ENCODE peak calls at places on chromosomes 2 and 18, in four cellular contexts. G, A, R and D are unnamed samples. For H3K36me3, the result is how much of the 10 kb centered on the place peaks cover.

GRCh38 chr18:44543387-44543786 is 137.3 kb upstream of the SETBP1 start:
- DNase-seq in G (no peak), A (no peak), R (no peak), D (no peak)

GRCh38 chr2:33085646-33086045 is 138.9 kb downstream of the LTBP1 start:
- DNase-seq in G (no peak), A (no peak), R (no peak), D (no peak)

GRCh38 chr2:19630921-19631320 is 270.9 kb downstream of the TTC32 start:
- DNase-seq in G (no peak), A (no peak), R (no peak), D (no peak)

GRCh38 chr2:14330884-14331283 is 301.6 kb upstream of the LRATD1 start:
- DNase-seq in G (no peak), A (no peak), R (no peak), D (no peak)

GRCh38 chr2:135689679-135690078 is 52.0 kb upstream of the UBXN4 start:
- DNase-seq in G (no peak), A (no peak), R (no peak), D (no peak)

GRCh38 chr2:127608061-127609011 is 37.6 kb upstream of the GPR17 start:
- DNase-seq in G (no peak), A (no peak), R (no peak), D (no peak)

GRCh38 chr18:74225193-74225840 is 66.4 kb downstream of the CYB5A start:
- DNase-seq in G (no peak), A (peak), R (no peak), D (no peak)

GRCh38 chr2:13698847-13699246 is 933.7 kb upstream of the LRATD1 start:
- DNase-seq in G (no peak), A (no peak), R (no peak), D (no peak)

GRCh38 chr2:218252509-218253247 is 8.1 kb upstream of the GPBAR1 start:
- DNase-seq in G (no peak), A (no peak), R (no peak), D (no peak)

GRCh38 chr2:217160978-217161973 is 301.4 kb upstream of the TNP1 start:
- DNase-seq in G (no peak), A (no peak), R (no peak), D (no peak)

GRCh38 chr18:11392974-11393373 is 216.4 kb upstream of the SLC35G4 start:
- DNase-seq in G (no peak), A (no peak), R (no peak), D (no peak)

GRCh38 chr2:121561617-121562268 is 31.1 kb downstream of the RNU4ATAC start:
- DNase-seq in G (no peak), A (peak), R (no peak), D (no peak)

GRCh38 chr2:96739051-96739632 is 722 bp downstream of the LMAN2L start:
- DNase-seq in G (no peak), A (no peak), R (no peak), D (no peak)

GRCh38 chr2:224909885-224910517 is 132.3 kb downstream of the DOCK10 start:
- DNase-seq in G (peak), A (peak), R (peak), D (no peak)

GRCh38 chr2:39737661-39738060 is 41.4 kb downstream of the THUMPD2 start:
- DNase-seq in G (no peak), A (peak), R (peak), D (peak)

GRCh38 chr2:8697190-8697589 is 15.3 kb downstream of the ID2 start:
- DNase-seq in G (no peak), A (no peak), R (no peak), D (no peak)

GRCh38 chr2:172698041-172698863 is 37.4 kb upstream of the RAPGEF4 start:
- DNase-seq in G (no peak), A (peak), R (no peak), D (no peak)

GRCh38 chr18:5969355-5970003 is 74.2 kb upstream of the TMEM200C start:
- DNase-seq in G (no peak), A (no peak), R (no peak), D (no peak)

GRCh38 chr2:10072656-10073480 is 7.3 kb downstream of the CYS1 start:
- DNase-seq in G (peak), A (peak), R (peak), D (peak)

GRCh38 chr2:236776695-236777251 is 207.1 kb downstream of the ACKR3 start:
- DNase-seq in G (no peak), A (peak), R (no peak), D (no peak)

GRCh38 chr2:74556159-74556558 is 1.6 kb downstream of the DOK1 start:
- DNase-seq in G (no peak), A (no peak), R (no peak), D (peak)

GRCh38 chr18:9565407-9565806 is 49.0 kb downstream of the PPP4R1 start:
- DNase-seq in G (no peak), A (no peak), R (no peak), D (no peak)
- H3K36me3 ChIP-seq in G (under half), A (under half), R (under half), D (under half)

GRCh38 chr2:64654993-64655666 is 1.4 kb upstream of the SERTAD2 start:
- DNase-seq in G (no peak), A (no peak), R (no peak), D (no peak)
- TF ChIP-seq CTCF in G (no peak), A (peak), R (peak), D (no peak)

GRCh38 chr2:55027226-55027625 is 23.0 kb downstream of the RTN4 start:
- DNase-seq in G (no peak), A (no peak), R (no peak), D (no peak)
- H3K36me3 ChIP-seq in G (under half), A (under half), R (under half), D (under half)

GRCh38 chr2:85799215-85799956 is 45.6 kb downstream of the ATOH8 start:
- DNase-seq in G (peak), A (no peak), R (no peak), D (no peak)
- TF ChIP-seq CTCF in G (no peak), A (no peak), R (no peak), D (no peak)

GRCh38 chr2:15596968-15597367 is 5.3 kb downstream of the DDX1 start:
- DNase-seq in G (no peak), A (no peak), R (no peak), D (no peak)
- H3K36me3 ChIP-seq in G (under half), A (under half), R (under half), D (under half)

DNA sequence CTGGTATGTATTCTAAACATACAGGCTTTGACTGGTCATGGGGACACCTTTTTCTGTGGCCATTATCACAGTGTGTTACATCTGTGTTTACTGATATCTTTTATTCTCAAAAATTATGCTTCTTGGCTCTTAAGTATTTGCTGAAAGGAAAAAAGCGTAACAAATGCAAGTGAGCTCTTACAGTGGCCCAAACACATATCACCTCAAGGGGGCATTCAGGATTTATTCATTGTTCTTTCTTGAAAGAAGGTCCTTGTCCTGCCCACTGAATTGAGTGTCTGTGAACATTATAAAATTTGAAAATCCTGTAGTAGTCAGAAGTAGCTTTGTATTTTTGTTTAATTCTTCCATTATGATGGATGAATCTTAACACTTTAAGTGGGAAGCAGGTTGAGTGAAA is 454.5 kb downstream of the XIRP2 start:
- DNase-seq in G (no peak), A (no peak), R (peak), D (no peak)
- TF ChIP-seq CTCF in G (no peak), A (peak), R (peak), D (no peak)

DNA sequence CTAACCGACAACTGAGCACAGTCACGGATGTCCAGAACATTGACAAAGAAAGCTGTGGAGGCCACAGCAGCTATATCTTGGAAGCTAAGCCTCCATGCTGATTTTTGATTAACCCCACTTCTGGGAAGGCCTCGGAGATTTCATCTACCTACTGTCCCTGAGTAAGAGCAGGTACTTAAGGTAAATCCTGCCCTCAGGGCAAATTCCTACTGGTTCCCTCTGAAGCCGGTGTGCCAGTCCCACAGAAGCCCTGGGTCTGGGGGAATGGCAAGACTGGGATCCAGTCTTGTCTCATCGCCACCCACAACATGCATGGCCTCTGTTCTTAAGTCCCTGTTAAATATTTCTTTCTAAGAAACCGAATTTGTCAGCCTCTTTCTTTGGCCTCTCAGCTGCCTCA is 18.7 kb downstream of the PER2 start:
- DNase-seq in G (no peak), A (no peak), R (no peak), D (no peak)
- H3K36me3 ChIP-seq in G (under half), A (under half), R (under half), D (under half)

GRCh38 chr2:43169987-43170732 is 56.2 kb downstream of the ZFP36L2 start:
- DNase-seq in G (peak), A (no peak), R (peak), D (peak)
- TF ChIP-seq CTCF in G (peak), A (peak), R (peak), D (peak)